ENCODE peak calls at places on chromosomes 11 and 22, in eight cellular contexts. E is WERI-Rb-1; W is NCI-H1105; S is GM13977; G is activated naive CD8-positive, alpha-beta T cell treated with anti-CD3 and anti-CD28 coated beads, Interleukin-2, amount 50 U/mL, for 24 hours; H is NCI-H2081; L is iris pigment epithelial cell; R is tibial nerve. U is an unnamed sample.

GRCh38 chr22:33875316-33875715 is 45.0 kb downstream of the LARGE1 start:
- DNase-seq in G (no peak), S (no peak), R (no peak), H (no peak), L (no peak), E (no peak), W (no peak), U (no peak)

GRCh38 chr11:114909866-114910265 is 231.5 kb downstream of the NXPE2 start:
- DNase-seq in L (no peak), E (peak; percentile 42), R (no peak), G (no peak), H (no peak), S (no peak), W (no peak), U (no peak)

GRCh38 chr11:130390071-130390758 is 38.2 kb downstream of the ADAMTS8 start:
- DNase-seq in E (peak; percentile 27), L (peak; percentile 94), H (peak; percentile 20), S (no peak), R (peak; percentile 13), G (no peak), W (peak; percentile 4), U (peak; percentile 57)

GRCh38 chr11:15539645-15540044 is 424.9 kb downstream of the INSC start:
- DNase-seq in E (no peak), L (no peak), R (no peak), S (no peak), H (no peak), G (no peak), W (peak; percentile 49), U (no peak)

GRCh38 chr11:75896843-75897419 is 81.9 kb downstream of the UVRAG start:
- DNase-seq in S (no peak), E (no peak), R (no peak), H (peak; percentile 18), G (no peak), W (peak; percentile 32), L (peak; percentile 43), U (peak; percentile 57)

GRCh38 chr11:77557553-77557952 is 32.2 kb upstream of the AQP11 start:
- DNase-seq in W (peak; percentile 29), H (peak; percentile 0), R (no peak), E (peak; percentile 56), S (no peak), G (no peak), L (no peak), U (peak; percentile 25)

GRCh38 chr11:61855939-61856730 is 28.0 kb downstream of the FADS2 start:
- DNase-seq in H (no peak), R (no peak), S (no peak), L (peak; percentile 45), W (no peak), G (no peak), E (no peak), U (no peak)

GRCh38 chr11:118436639-118437045 is 350 bp downstream of the KMT2A start:
- DNase-seq in H (no peak), L (peak; percentile 25), E (peak; percentile 18), G (peak; percentile 54), R (peak; percentile 5), S (no peak), W (no peak), U (peak; percentile 41)

GRCh38 chr11:75338516-75339218 is 12.8 kb downstream of the ARRB1 start:
- DNase-seq in H (no peak), E (no peak), S (no peak), R (no peak), G (peak; percentile 37), W (no peak), L (peak; percentile 72), U (peak; percentile 66)

GRCh38 chr22:49382451-49382735 is 445.3 kb downstream of the BRD1 start:
- DNase-seq in R (no peak), W (no peak), E (no peak), S (no peak), G (no peak), H (no peak), L (no peak), U (no peak)

GRCh38 chr22:40679249-40679963 is at the start of gene MCHR1:
- DNase-seq in L (no peak), H (no peak), R (no peak), W (no peak), E (no peak), S (no peak), G (no peak), U (no peak)

GRCh38 chr22:37079668-37080171 is 28.2 kb downstream of the KCTD17 start:
- DNase-seq in L (peak; percentile 62), G (peak; percentile 80), S (no peak), H (no peak), E (no peak), R (no peak), W (no peak), U (peak; percentile 71)

GRCh38 chr22:31872209-31872608 is 72.1 kb upstream of the YWHAH start:
- DNase-seq in W (no peak), L (peak; percentile 22), G (no peak), S (no peak), E (peak; percentile 26), R (no peak), H (no peak), U (no peak)

GRCh38 chr11:82988936-82989627 is 82.6 kb downstream of the RAB30 start:
- DNase-seq in R (no peak), H (no peak), L (no peak), G (no peak), W (no peak), E (no peak), S (no peak), U (no peak)